ENCODE peak calls at places on chromosomes 4 and X, in nine cellular contexts. I is heart left ventricle, J is upper lobe of left lung, G is right lobe of liver, T is HepG2, Y is NB4, Q is A549, C is K562, H is testis. M is an unnamed sample.

GRCh38 chr4:121192500-121192899 is 28.4 kb upstream of the TNIP3 start:
- DNase-seq in I (no peak), J (no peak), G (no peak), T (peak), Y (peak), Q (peak), C (no peak), H (no peak), M (peak)

GRCh38 chrX:49042581-49043219 is 457 bp downstream of the TFE3 start:
- DNase-seq in I (peak), J (no peak), G (no peak), T (no peak), Y (no peak), Q (no peak), C (peak), H (no peak), M (no peak)

GRCh38 chrX:13826770-13827169 is 9.9 kb upstream of the GPM6B start:
- DNase-seq in I (no peak), J (no peak), G (no peak), T (no peak), Y (no peak), Q (no peak), C (no peak), H (no peak), M (no peak)

GRCh38 chrX:155534800-155535199 is 76.4 kb upstream of the F8A3 start:
- DNase-seq in I (no peak), J (no peak), G (no peak), T (no peak), Y (peak), Q (peak), C (no peak), H (no peak), M (peak)

GRCh38 chr4:75710246-75710645 is 14.1 kb upstream of the USO1 start:
- DNase-seq in I (no peak), J (no peak), G (no peak), T (no peak), Y (no peak), Q (no peak), C (no peak), H (no peak), M (no peak)

GRCh38 chr4:113835005-113835404 is 73.5 kb upstream of the CAMK2D start:
- DNase-seq in I (no peak), J (no peak), G (no peak), T (no peak), Y (no peak), Q (no peak), C (no peak), H (no peak), M (no peak)

GRCh38 chr4:6765703-6766102 is 16.8 kb upstream of the KIAA0232 start:
- DNase-seq in I (no peak), J (no peak), G (no peak), T (no peak), Y (no peak), Q (no peak), C (no peak), H (no peak), M (no peak)

GRCh38 chrX:21940356-21940829 is at the start of gene SMS:
- DNase-seq in I (peak), J (peak), G (peak), T (peak), Y (peak), Q (peak), C (peak), H (peak), M (peak)

GRCh38 chrX:139967300-139967699 is 2.0 kb upstream of the CXorf66 start:
- DNase-seq in I (no peak), J (no peak), G (no peak), T (peak), Y (peak), Q (peak), C (peak), H (no peak), M (peak)

GRCh38 chr4:54585321-54586000 is 72.3 kb upstream of the KIT start:
- DNase-seq in I (no peak), J (no peak), G (no peak), T (no peak), Y (no peak), Q (no peak), C (peak), H (no peak), M (peak)

DNA sequence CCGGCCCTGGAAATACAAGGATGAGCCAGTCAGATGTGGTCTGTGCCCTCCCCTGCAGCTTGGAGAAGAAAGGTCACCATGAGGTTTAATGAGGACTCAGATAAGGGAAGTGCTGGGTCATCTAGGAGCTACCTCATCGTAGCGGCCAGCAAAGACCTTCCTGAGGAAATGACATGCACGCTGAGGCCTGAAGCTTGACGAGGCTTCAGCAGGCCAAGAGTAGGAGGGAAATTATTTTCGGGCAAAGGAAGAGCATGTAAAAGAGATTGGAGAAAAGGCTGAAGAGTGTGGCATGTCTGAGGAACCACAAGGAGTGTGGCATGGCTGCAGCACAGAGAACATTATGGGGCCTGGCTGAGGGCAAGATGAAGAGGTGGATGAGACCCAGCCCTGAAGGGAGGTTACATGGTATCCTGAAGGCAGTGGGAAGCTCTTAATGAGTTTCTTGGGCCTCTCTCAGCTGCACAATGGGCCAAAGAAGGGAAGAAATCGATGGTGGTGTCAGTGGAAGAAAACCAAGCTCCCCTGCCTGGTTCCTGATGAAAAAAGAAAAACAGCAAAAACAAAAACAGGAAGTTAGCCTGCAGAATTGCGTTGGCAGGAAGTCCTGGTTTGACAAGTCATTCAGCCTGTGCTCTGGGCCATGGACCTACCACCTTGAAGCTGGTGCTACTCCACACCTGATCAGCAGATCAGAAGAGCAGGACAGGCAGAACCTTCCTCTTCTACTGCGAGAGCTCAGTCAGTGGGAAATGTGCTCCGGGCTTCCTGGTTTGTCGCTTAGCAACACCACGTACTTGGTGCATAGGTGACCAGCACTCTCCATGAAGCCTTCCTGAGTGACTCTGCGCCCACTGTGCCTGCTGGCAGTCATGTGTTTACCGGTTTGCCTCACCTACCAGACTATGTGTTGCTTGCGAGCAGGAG is 134.5 kb upstream of the KLF3 start:
- DNase-seq in I (peak), J (no peak), G (peak), T (no peak), Y (peak), Q (no peak), C (peak), H (no peak), M (peak)
- TF ChIP-seq POLR2A in I (no peak), J (no peak), G (no peak), T (peak), Y (no peak), Q (no peak), C (peak), H (no peak), M (no peak)

GRCh38 chr4:92254767-92255442 is 48.9 kb upstream of the GRID2 start:
- DNase-seq in I (no peak), J (peak), G (no peak), T (no peak), Y (no peak), Q (no peak), C (no peak), H (no peak), M (no peak)
- TF ChIP-seq POLR2A in I (no peak), J (no peak), G (no peak), T (no peak), Y (no peak), Q (no peak), C (no peak), H (no peak), M (no peak)

DNA sequence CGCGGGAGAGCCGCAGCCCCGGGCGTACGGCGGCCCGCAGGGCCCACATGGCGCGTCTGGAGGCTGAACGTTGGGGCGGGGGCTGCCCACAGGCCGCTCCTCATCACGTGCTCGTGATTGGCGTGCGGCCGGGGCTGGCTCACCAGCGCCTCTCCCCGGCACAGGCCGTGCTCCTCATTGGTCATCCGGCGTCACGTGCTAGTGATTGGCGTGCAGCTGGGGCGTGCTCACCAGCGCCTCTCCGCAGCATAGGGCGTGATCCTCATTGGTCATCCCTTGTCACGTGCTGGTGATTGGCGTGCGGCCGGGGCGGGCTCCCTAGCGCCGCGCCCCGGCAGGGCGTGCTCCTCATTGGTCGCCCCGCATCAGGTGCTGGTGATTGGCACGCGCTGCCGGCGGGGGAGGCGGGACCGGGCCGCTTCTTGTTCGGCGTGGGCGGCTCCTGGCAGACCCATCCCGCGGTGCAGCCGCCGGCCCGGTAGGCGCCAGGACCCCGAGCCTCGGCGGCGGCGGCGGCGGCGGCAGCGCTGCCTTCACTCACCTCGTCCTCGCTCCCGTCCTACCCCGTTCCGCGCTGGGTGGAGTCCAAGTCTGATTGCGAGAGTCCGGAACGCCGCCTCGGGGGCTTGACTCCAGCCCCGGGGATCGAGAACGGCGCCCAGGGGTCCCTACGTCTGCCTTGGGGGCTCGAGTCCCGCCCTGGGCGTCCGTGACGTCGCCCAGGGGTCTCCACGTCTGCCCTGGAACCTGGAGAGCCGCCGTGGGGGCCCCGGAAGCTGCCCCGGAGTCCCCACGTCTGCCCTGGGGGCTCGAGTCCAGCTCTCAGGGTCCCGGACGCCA is at the start of gene GTPBP6:
- DNase-seq in I (peak), J (peak), G (peak), T (peak), Y (peak), Q (peak), C (peak), H (peak), M (no peak)
- TF ChIP-seq POLR2A in I (peak), J (peak), G (peak), T (no peak), Y (peak), Q (no peak), C (peak), H (peak), M (peak)

GRCh38 chr4:52716364-52717151 is 34.7 kb downstream of the ERVMER34-1 start:
- DNase-seq in I (no peak), J (no peak), G (no peak), T (no peak), Y (peak), Q (no peak), C (no peak), H (no peak), M (no peak)

GRCh38 chr4:52726821-52727580 is 24.2 kb downstream of the ERVMER34-1 start:
- DNase-seq in I (no peak), J (no peak), G (no peak), T (no peak), Y (no peak), Q (no peak), C (no peak), H (no peak), M (no peak)

GRCh38 chr4:52718123-52718522 is 33.1 kb downstream of the ERVMER34-1 start:
- DNase-seq in I (no peak), J (no peak), G (no peak), T (no peak), Y (peak), Q (no peak), C (no peak), H (no peak), M (peak)

GRCh38 chr4:52721968-52722814 is 29.0 kb downstream of the ERVMER34-1 start:
- DNase-seq in I (peak), J (peak), G (peak), T (peak), Y (peak), Q (peak), C (peak), H (peak), M (peak)
- TF ChIP-seq POLR2A in I (peak), J (peak), G (no peak), T (peak), Y (peak), Q (peak), C (peak), H (no peak), M (peak)

DNA sequence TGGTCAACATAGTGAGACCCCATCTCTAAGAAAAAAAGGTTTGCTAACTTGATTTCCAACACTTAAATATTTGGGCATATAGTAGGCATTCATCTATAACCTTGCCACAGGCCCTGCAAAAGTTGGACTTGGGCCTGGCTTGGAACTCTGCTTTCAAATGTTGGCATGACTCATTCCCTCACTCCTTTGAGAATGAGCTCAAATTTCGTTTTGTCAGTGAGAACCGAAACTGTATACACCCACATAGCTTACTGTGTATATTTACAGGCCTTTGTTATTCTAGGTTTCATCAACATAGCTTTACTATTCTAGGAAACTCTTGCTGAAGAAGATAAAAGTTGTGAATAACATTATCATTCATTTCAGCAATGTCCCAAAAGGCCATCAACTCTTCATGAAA is 88.7 kb upstream of the ELOVL6 start:
- DNase-seq in I (no peak), J (no peak), G (peak), T (no peak), Y (no peak), Q (peak), C (no peak), H (no peak), M (no peak)
- TF ChIP-seq POLR2A in I (no peak), J (no peak), G (no peak), T (no peak), Y (no peak), Q (no peak), C (no peak), H (no peak), M (no peak)

GRCh38 chr4:665381-665750 is 8.7 kb downstream of the ATP5ME start:
- DNase-seq in I (no peak), J (no peak), G (peak), T (no peak), Y (no peak), Q (no peak), C (no peak), H (no peak), M (no peak)
- TF ChIP-seq POLR2A in I (no peak), J (no peak), G (no peak), T (no peak), Y (no peak), Q (no peak), C (no peak), H (no peak), M (no peak)

GRCh38 chr4:143336828-143337599 is at the start of gene GAB1:
- DNase-seq in I (peak), J (peak), G (peak), T (peak), Y (peak), Q (peak), C (peak), H (peak), M (peak)
- TF ChIP-seq POLR2A in I (peak), J (peak), G (peak), T (peak), Y (no peak), Q (no peak), C (no peak), H (no peak), M (peak)